ENCODE peak calls at places on chromosomes 12 and 14, in five cellular contexts. W is GM23338, J is breast epithelium, Q is MM.1S, V is bronchial epithelial cell. K is an unnamed sample. For H3K27me3, the result is how much of the 10 kb centered on the place peaks cover.

GRCh38 chr12:54725233-54725843 is 77.2 kb upstream of the DCD start:
- DNase-seq in W (peak), V (peak), J (no peak), Q (peak), K (no peak)

GRCh38 chr14:102464846-102465341 is 44.7 kb downstream of the ANKRD9 start:
- DNase-seq in W (no peak), V (no peak), J (no peak), Q (no peak), K (no peak)

GRCh38 chr14:24246765-24247212 is 4.4 kb upstream of the TINF2 start:
- DNase-seq in J (no peak), Q (peak), W (no peak), V (no peak), K (no peak)

GRCh38 chr14:59422069-59422881 is 42.9 kb downstream of the GPR135 start:
- DNase-seq in Q (no peak), V (no peak), W (peak), J (no peak), K (no peak)

GRCh38 chr12:96986883-96987523 is 79.9 kb downstream of the NEDD1 start:
- DNase-seq in Q (peak), V (peak), J (no peak), W (peak), K (no peak)

GRCh38 chr12:19287302-19287701 is 152.0 kb upstream of the AEBP2 start:
- DNase-seq in V (no peak), J (no peak), W (no peak), Q (no peak), K (no peak)

GRCh38 chr12:52085682-52086180 is 6.2 kb downstream of the SMIM41 start:
- DNase-seq in W (no peak), V (no peak), Q (no peak), J (no peak), K (no peak)

GRCh38 chr14:23153891-23154796 is 29.3 kb downstream of the SLC7A8 start:
- DNase-seq in V (peak), W (peak), J (peak), Q (no peak), K (no peak)

GRCh38 chr14:105244334-105244733 is 4.0 kb upstream of the BTBD6 start:
- DNase-seq in Q (no peak), V (no peak), J (no peak), W (no peak), K (no peak)

GRCh38 chr14:53716521-53716920 is 240.1 kb downstream of the BMP4 start:
- DNase-seq in J (no peak), V (no peak), W (no peak), Q (no peak), K (no peak)

GRCh38 chr14:74333909-74334308 is 14.4 kb upstream of the VRTN start:
- DNase-seq in J (no peak), W (no peak), V (peak), Q (no peak), K (no peak)

GRCh38 chr12:126361804-126362203 is 1296.6 kb downstream of the AACS start:
- DNase-seq in J (no peak), Q (no peak), W (no peak), V (no peak), K (no peak)

GRCh38 chr14:74649673-74650072 is 37.6 kb upstream of the LTBP2 start:
- DNase-seq in J (no peak), V (peak), W (no peak), Q (no peak), K (no peak)

GRCh38 chr12:109759076-109759420 is 45.4 kb downstream of the FAM222A start:
- DNase-seq in W (no peak), J (peak), Q (no peak), V (no peak), K (no peak)

GRCh38 chr12:11798856-11799530 is 149.5 kb downstream of the ETV6 start:
- DNase-seq in J (no peak), Q (no peak), V (peak), W (no peak), K (no peak)

GRCh38 chr12:94174576-94174975 is 26.2 kb downstream of the PLXNC1 start:
- DNase-seq in J (no peak), V (no peak), W (no peak), Q (peak), K (no peak)

GRCh38 chr14:68552597-68552996 is 240.3 kb downstream of the ZFP36L1 start:
- DNase-seq in J (no peak), Q (no peak), V (peak), W (no peak), K (no peak)

GRCh38 chr14:23559010-23559920 is 3.2 kb downstream of the THTPA start:
- DNase-seq in W (peak), J (no peak), Q (peak), V (peak), K (peak)

GRCh38 chr14:51845811-51846210 is 14.6 kb upstream of the GNG2 start:
- DNase-seq in W (no peak), J (no peak), V (no peak), Q (no peak), K (no peak)

GRCh38 chr12:31322651-31323248 is 3.2 kb downstream of the SINHCAF start:
- DNase-seq in V (peak), J (no peak), W (peak), Q (no peak), K (no peak)

GRCh38 chr12:111992464-111992863 is 20.5 kb downstream of the TMEM116 start:
- DNase-seq in W (no peak), Q (no peak), V (no peak), J (no peak), K (no peak)

GRCh38 chr12:111991535-111991934 is 21.4 kb downstream of the TMEM116 start:
- DNase-seq in V (no peak), W (no peak), J (no peak), Q (no peak), K (no peak)

GRCh38 chr12:111993290-111994150 is 19.4 kb downstream of the TMEM116 start:
- DNase-seq in Q (peak), J (no peak), W (no peak), V (no peak), K (peak)

GRCh38 chr12:111995782-111996480 is 17.0 kb downstream of the TMEM116 start:
- DNase-seq in Q (no peak), V (no peak), J (no peak), W (no peak), K (no peak)

GRCh38 chr12:111991946-111992345 is 21.0 kb downstream of the TMEM116 start:
- DNase-seq in W (no peak), J (no peak), Q (no peak), V (no peak), K (no peak)
- H3K27me3 ChIP-seq in W (under half), J (under half), Q (under half), V (under half), K (under half)

DNA sequence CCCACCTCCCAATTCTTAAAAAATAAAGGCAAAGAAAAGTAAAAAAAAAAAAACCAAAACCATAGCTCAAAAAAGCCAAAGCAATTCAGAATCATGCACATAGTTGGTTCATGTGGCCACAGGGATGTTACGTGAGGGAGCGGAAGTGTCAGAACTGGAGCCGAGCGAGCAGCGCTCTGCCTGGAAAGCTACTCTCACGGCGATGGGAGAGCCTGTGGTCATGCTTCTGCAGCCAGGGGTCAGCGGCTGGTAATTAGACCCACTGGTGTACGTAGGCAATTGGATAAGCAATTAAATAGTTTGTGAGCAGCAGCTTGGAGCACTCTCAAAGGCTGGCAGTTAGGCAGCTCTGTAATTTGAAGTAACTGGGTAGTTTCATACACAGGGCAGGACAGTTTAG is 58.1 kb downstream of the TRHDE start:
- DNase-seq in Q (no peak), W (peak), V (no peak), J (no peak), K (no peak)
- TF ChIP-seq CTCF in Q (no peak), W (peak), V (no peak), J (no peak), K (no peak)

DNA sequence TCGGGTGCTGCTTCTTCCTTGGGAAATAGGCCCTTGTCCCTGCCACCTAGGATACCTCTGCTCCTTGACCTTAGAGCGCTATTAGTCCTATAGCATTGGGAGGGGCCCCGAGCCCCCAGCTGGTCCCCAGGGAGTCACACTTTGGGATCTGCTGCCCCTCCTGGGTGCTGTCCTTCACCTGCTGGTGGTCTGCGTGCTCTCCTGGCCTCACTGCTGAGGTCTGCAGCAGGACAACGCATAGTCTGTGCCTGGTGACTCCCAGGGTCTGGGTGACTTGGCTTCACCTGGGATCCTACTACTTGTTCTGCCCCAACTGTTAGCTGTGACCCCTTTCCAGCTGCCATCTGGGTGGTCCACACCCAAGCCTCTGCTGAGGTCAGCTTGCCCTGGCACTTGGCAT is 8.8 kb downstream of the TCL1B start:
- DNase-seq in Q (no peak), V (no peak), J (no peak), W (no peak), K (no peak)
- H3K27me3 ChIP-seq in Q (under half), V (under half), J (under half), W (under half), K (under half)

DNA sequence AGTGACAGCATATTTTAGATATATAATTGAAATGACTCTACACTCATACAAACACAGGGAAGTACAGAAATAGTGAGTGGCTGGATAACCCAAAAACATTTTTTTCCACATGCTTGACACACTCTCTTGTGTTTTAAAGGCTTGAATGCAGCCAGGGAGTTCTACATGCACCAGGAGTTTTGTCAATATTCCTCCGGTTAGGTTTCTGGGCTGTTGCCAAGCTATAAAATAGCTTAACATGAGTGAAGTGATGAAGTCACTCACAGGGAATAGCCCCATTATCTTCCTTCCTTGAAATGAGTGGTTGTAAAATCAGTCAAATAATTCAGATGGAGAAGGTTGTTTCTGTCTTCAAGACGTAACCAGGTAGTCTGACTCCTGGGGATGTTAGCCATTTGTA is 582.7 kb downstream of the SLC6A15 start:
- DNase-seq in J (no peak), V (peak), Q (no peak), W (no peak), K (no peak)
- TF ChIP-seq CTCF in J (no peak), V (no peak), Q (no peak), W (no peak), K (no peak)

DNA sequence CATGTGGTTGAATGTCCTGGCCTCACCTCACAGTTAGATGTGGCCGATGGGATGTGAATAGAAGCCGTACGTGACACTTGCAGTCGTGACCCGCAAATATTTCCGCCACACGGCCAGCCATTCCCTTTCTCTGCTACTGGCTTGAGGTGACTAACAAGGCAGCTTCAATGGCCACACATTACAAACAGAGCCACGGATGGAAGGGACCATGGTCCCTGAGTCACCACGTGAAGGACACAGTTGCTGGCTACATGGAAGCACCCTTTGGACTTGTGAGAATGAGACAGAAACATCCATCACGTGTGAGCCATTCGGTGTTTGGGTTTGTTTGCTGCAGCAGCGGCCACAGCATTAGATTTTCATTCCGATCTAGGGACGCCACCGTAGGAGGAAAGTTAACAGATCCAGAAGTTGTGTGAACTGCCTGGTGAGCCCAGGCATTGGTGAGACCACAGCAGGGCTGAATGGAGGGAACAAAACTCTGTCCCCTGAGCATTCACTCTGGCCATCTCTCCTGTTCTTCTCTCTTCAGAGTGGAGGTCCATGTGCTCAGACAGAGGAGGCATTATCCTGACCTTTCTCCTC is 33.5 kb upstream of the ADGRD1 start:
- DNase-seq in V (no peak), Q (no peak), J (no peak), W (no peak), K (no peak)
- H3K27me3 ChIP-seq in V (under half), Q (under half), J (under half), W (under half), K (under half)